ENCODE peak calls at places on chromosomes 11 and 22, in eight cellular contexts. H, I, W, J, C, M, L and E are unnamed samples.
A peak's percentile ranks its signal among the peaks of the same experiment; 100 is the strongest.

GRCh38 chr11:132643239-132643638 is 889.1 kb downstream of the OPCML start:
- DNase-seq in H (no peak), I (no peak), W (no peak), J (no peak), C (no peak), M (no peak), L (no peak), E (no peak)

GRCh38 chr22:48849963-48850657 is 977.6 kb downstream of the BRD1 start:
- DNase-seq in H (no peak), I (no peak), W (no peak), J (no peak), C (no peak), M (no peak), L (no peak), E (no peak)

GRCh38 chr11:47980093-47980906 is at the start of gene PTPRJ:
- DNase-seq in H (peak; percentile 79), I (peak; percentile 61), W (peak; percentile 60), J (peak; percentile 45), C (peak; percentile 52), M (peak; percentile 55), L (peak; percentile 64), E (peak; percentile 29)

GRCh38 chr11:111775024-111775710 is 9.0 kb upstream of the PPP2R1B start:
- DNase-seq in H (no peak), I (no peak), W (no peak), J (no peak), C (no peak), M (no peak), L (no peak), E (no peak)

GRCh38 chr22:28032896-28033295 is 113.8 kb upstream of the PITPNB start:
- DNase-seq in H (no peak), I (no peak), W (no peak), J (no peak), C (no peak), M (no peak), L (no peak), E (no peak)

GRCh38 chr11:121996574-121996973 is 119.4 kb downstream of the BLID start:
- DNase-seq in H (no peak), I (no peak), W (no peak), J (no peak), C (no peak), M (no peak), L (no peak), E (no peak)

GRCh38 chr11:72969894-72970335 is 155.7 kb downstream of the ATG16L2 start:
- DNase-seq in H (peak; percentile 68), I (no peak), W (peak; percentile 19), J (peak; percentile 47), C (no peak), M (no peak), L (peak; percentile 5), E (no peak)

GRCh38 chr11:32034149-32034548 is 56.7 kb upstream of the RCN1 start:
- DNase-seq in H (peak; percentile 4), I (no peak), W (peak; percentile 4), J (no peak), C (no peak), M (peak; percentile 10), L (no peak), E (no peak)

GRCh38 chr11:75553182-75553581 is 8.9 kb upstream of the SERPINH1 start:
- DNase-seq in H (no peak), I (no peak), W (no peak), J (no peak), C (no peak), M (no peak), L (no peak), E (no peak)

GRCh38 chr11:3824714-3825472 is 15.9 kb downstream of the RHOG start:
- DNase-seq in H (peak; percentile 89), I (no peak), W (peak; percentile 42), J (peak; percentile 59), C (peak; percentile 52), M (peak; percentile 13), L (peak; percentile 79), E (peak; percentile 62)

GRCh38 chr11:86477495-86478155 is 102.9 kb downstream of the CCDC81 start:
- DNase-seq in H (no peak), I (no peak), W (no peak), J (no peak), C (no peak), M (no peak), L (no peak), E (no peak)

GRCh38 chr11:115657586-115657985 is 153.4 kb upstream of the CADM1 start:
- DNase-seq in H (no peak), I (no peak), W (no peak), J (no peak), C (no peak), M (no peak), L (no peak), E (no peak)

GRCh38 chr11:131704682-131705081 is 334.3 kb downstream of the NTM start:
- DNase-seq in H (no peak), I (no peak), W (no peak), J (no peak), C (no peak), M (no peak), L (no peak), E (no peak)

GRCh38 chr22:23520875-23521441 is 59.1 kb downstream of the IGLL1 start:
- DNase-seq in H (no peak), I (no peak), W (peak; percentile 5), J (peak; percentile 19), C (no peak), M (no peak), L (no peak), E (no peak)

GRCh38 chr22:35638408-35638807 is 9.8 kb upstream of the APOL6 start:
- DNase-seq in H (no peak), I (no peak), W (no peak), J (no peak), C (no peak), M (no peak), L (no peak), E (no peak)

GRCh38 chr11:132427611-132428010 is 1057.2 kb downstream of the NTM start:
- DNase-seq in H (no peak), I (no peak), W (no peak), J (peak; percentile 37), C (no peak), M (no peak), L (no peak), E (no peak)

GRCh38 chr11:15649371-15650104 is 534.8 kb downstream of the INSC start:
- DNase-seq in H (no peak), I (no peak), W (no peak), J (no peak), C (no peak), M (no peak), L (no peak), E (no peak)

GRCh38 chr11:64829536-64830251 is 14.8 kb downstream of the CDC42BPG start:
- DNase-seq in H (no peak), I (no peak), W (no peak), J (no peak), C (no peak), M (no peak), L (no peak), E (no peak)

GRCh38 chr22:39300198-39300830 is 19.1 kb downstream of the RPL3 start:
- DNase-seq in H (peak; percentile 71), I (no peak), W (no peak), J (no peak), C (no peak), M (no peak), L (no peak), E (no peak)

GRCh38 chr22:20297414-20298109 is 22.3 kb downstream of the DGCR6L start:
- DNase-seq in H (no peak), I (no peak), W (no peak), J (no peak), C (no peak), M (no peak), L (no peak), E (no peak)